ENCODE peak calls at places on chromosomes 2 and 18, in six cellular contexts. One of them, this sample, is unnamed.

GRCh38 chr2:14552818-14553217 is 79.7 kb upstream of the LRATD1 start:
- DNase-seq in stimulated activated CD8-positive, alpha-beta memory T cell treated with anti-CD3 and anti-CD28 coated beads, Interleukin-15, amount 100 ng/mL, for 24 hours: no peak
- DNase-seq in EL: no peak
- DNase-seq in activated T-cell treated with anti-CD3 and anti-CD28 coated beads for 4 hours: no peak
- DNase-seq in posterior cingulate gyrus: no peak
- DNase-seq in G401: no peak
- DNase-seq in this sample: no peak

GRCh38 chr2:42961385-42961800 is 169.0 kb upstream of the HAAO start:
- DNase-seq in stimulated activated CD8-positive, alpha-beta memory T cell treated with anti-CD3 and anti-CD28 coated beads, Interleukin-15, amount 100 ng/mL, for 24 hours: no peak
- DNase-seq in posterior cingulate gyrus: no peak
- DNase-seq in activated T-cell treated with anti-CD3 and anti-CD28 coated beads for 4 hours: no peak
- DNase-seq in EL: no peak
- DNase-seq in G401: no peak
- DNase-seq in this sample: no peak

GRCh38 chr2:119481501-119482455 is 42.5 kb downstream of the SCTR start:
- DNase-seq in stimulated activated CD8-positive, alpha-beta memory T cell treated with anti-CD3 and anti-CD28 coated beads, Interleukin-15, amount 100 ng/mL, for 24 hours: no peak
- DNase-seq in posterior cingulate gyrus: no peak
- DNase-seq in G401: no peak
- DNase-seq in EL: no peak
- DNase-seq in activated T-cell treated with anti-CD3 and anti-CD28 coated beads for 4 hours: no peak
- DNase-seq in this sample: no peak

GRCh38 chr2:18284331-18284730 is 276.1 kb downstream of the RDH14 start:
- DNase-seq in posterior cingulate gyrus: no peak
- DNase-seq in EL: no peak
- DNase-seq in G401: no peak
- DNase-seq in activated T-cell treated with anti-CD3 and anti-CD28 coated beads for 4 hours: no peak
- DNase-seq in stimulated activated CD8-positive, alpha-beta memory T cell treated with anti-CD3 and anti-CD28 coated beads, Interleukin-15, amount 100 ng/mL, for 24 hours: no peak
- DNase-seq in this sample: no peak

GRCh38 chr2:88671786-88672427 is 19.6 kb upstream of the RPIA start:
- DNase-seq in activated T-cell treated with anti-CD3 and anti-CD28 coated beads for 4 hours: no peak
- DNase-seq in G401: peak; percentile 71
- DNase-seq in stimulated activated CD8-positive, alpha-beta memory T cell treated with anti-CD3 and anti-CD28 coated beads, Interleukin-15, amount 100 ng/mL, for 24 hours: no peak
- DNase-seq in EL: peak; percentile 65
- DNase-seq in posterior cingulate gyrus: no peak
- DNase-seq in this sample: no peak

GRCh38 chr18:79868811-79869541 is 71.2 kb downstream of the KCNG2 start:
- DNase-seq in EL: no peak
- DNase-seq in posterior cingulate gyrus: no peak
- DNase-seq in activated T-cell treated with anti-CD3 and anti-CD28 coated beads for 4 hours: no peak
- DNase-seq in G401: no peak
- DNase-seq in stimulated activated CD8-positive, alpha-beta memory T cell treated with anti-CD3 and anti-CD28 coated beads, Interleukin-15, amount 100 ng/mL, for 24 hours: no peak
- DNase-seq in this sample: no peak

GRCh38 chr2:166411473-166412230 is 35.9 kb upstream of the SCN9A start:
- DNase-seq in posterior cingulate gyrus: no peak
- DNase-seq in stimulated activated CD8-positive, alpha-beta memory T cell treated with anti-CD3 and anti-CD28 coated beads, Interleukin-15, amount 100 ng/mL, for 24 hours: no peak
- DNase-seq in activated T-cell treated with anti-CD3 and anti-CD28 coated beads for 4 hours: no peak
- DNase-seq in G401: no peak
- DNase-seq in EL: peak; percentile 69
- DNase-seq in this sample: no peak

GRCh38 chr2:156401863-156402262 is 34.3 kb upstream of the GPD2 start:
- DNase-seq in posterior cingulate gyrus: no peak
- DNase-seq in activated T-cell treated with anti-CD3 and anti-CD28 coated beads for 4 hours: no peak
- DNase-seq in stimulated activated CD8-positive, alpha-beta memory T cell treated with anti-CD3 and anti-CD28 coated beads, Interleukin-15, amount 100 ng/mL, for 24 hours: no peak
- DNase-seq in G401: peak; percentile 40
- DNase-seq in EL: no peak
- DNase-seq in this sample: no peak

GRCh38 chr18:7871560-7872456 is 304.7 kb downstream of the PTPRM start:
- DNase-seq in stimulated activated CD8-positive, alpha-beta memory T cell treated with anti-CD3 and anti-CD28 coated beads, Interleukin-15, amount 100 ng/mL, for 24 hours: no peak
- DNase-seq in EL: no peak
- DNase-seq in activated T-cell treated with anti-CD3 and anti-CD28 coated beads for 4 hours: no peak
- DNase-seq in posterior cingulate gyrus: no peak
- DNase-seq in G401: no peak
- DNase-seq in this sample: no peak

GRCh38 chr2:219142329-219142728 is 18.3 kb downstream of the NHEJ1 start:
- DNase-seq in EL: peak; percentile 95
- DNase-seq in posterior cingulate gyrus: no peak
- DNase-seq in activated T-cell treated with anti-CD3 and anti-CD28 coated beads for 4 hours: no peak
- DNase-seq in G401: no peak
- DNase-seq in stimulated activated CD8-positive, alpha-beta memory T cell treated with anti-CD3 and anti-CD28 coated beads, Interleukin-15, amount 100 ng/mL, for 24 hours: no peak
- DNase-seq in this sample: no peak

GRCh38 chr2:61726456-61727209 is 127.2 kb downstream of the FAM161A start:
- DNase-seq in G401: no peak
- DNase-seq in activated T-cell treated with anti-CD3 and anti-CD28 coated beads for 4 hours: no peak
- DNase-seq in stimulated activated CD8-positive, alpha-beta memory T cell treated with anti-CD3 and anti-CD28 coated beads, Interleukin-15, amount 100 ng/mL, for 24 hours: no peak
- DNase-seq in EL: no peak
- DNase-seq in posterior cingulate gyrus: no peak
- DNase-seq in this sample: no peak

GRCh38 chr2:86174445-86174844 is 20.8 kb downstream of the IMMT start:
- DNase-seq in posterior cingulate gyrus: no peak
- DNase-seq in G401: no peak
- DNase-seq in activated T-cell treated with anti-CD3 and anti-CD28 coated beads for 4 hours: no peak
- DNase-seq in stimulated activated CD8-positive, alpha-beta memory T cell treated with anti-CD3 and anti-CD28 coated beads, Interleukin-15, amount 100 ng/mL, for 24 hours: no peak
- DNase-seq in EL: no peak
- DNase-seq in this sample: no peak

GRCh38 chr18:11987527-11987926 is 6.2 kb downstream of the IMPA2 start:
- DNase-seq in G401: no peak
- DNase-seq in activated T-cell treated with anti-CD3 and anti-CD28 coated beads for 4 hours: no peak
- DNase-seq in stimulated activated CD8-positive, alpha-beta memory T cell treated with anti-CD3 and anti-CD28 coated beads, Interleukin-15, amount 100 ng/mL, for 24 hours: no peak
- DNase-seq in posterior cingulate gyrus: no peak
- DNase-seq in EL: no peak
- DNase-seq in this sample: no peak

GRCh38 chr2:238096311-238097011 is 3.7 kb upstream of the ESPNL start:
- DNase-seq in posterior cingulate gyrus: no peak
- DNase-seq in G401: peak; percentile 99
- DNase-seq in EL: no peak
- DNase-seq in stimulated activated CD8-positive, alpha-beta memory T cell treated with anti-CD3 and anti-CD28 coated beads, Interleukin-15, amount 100 ng/mL, for 24 hours: no peak
- DNase-seq in activated T-cell treated with anti-CD3 and anti-CD28 coated beads for 4 hours: no peak
- DNase-seq in this sample: no peak

GRCh38 chr2:240502059-240502429 is 55.7 kb downstream of the ANKMY1 start:
- DNase-seq in posterior cingulate gyrus: no peak
- DNase-seq in EL: no peak
- DNase-seq in activated T-cell treated with anti-CD3 and anti-CD28 coated beads for 4 hours: no peak
- DNase-seq in stimulated activated CD8-positive, alpha-beta memory T cell treated with anti-CD3 and anti-CD28 coated beads, Interleukin-15, amount 100 ng/mL, for 24 hours: no peak
- DNase-seq in G401: no peak
- DNase-seq in this sample: no peak

GRCh38 chr2:202299712-202300111 is 34.1 kb downstream of the NOP58 start:
- DNase-seq in stimulated activated CD8-positive, alpha-beta memory T cell treated with anti-CD3 and anti-CD28 coated beads, Interleukin-15, amount 100 ng/mL, for 24 hours: no peak
- DNase-seq in EL: no peak
- DNase-seq in activated T-cell treated with anti-CD3 and anti-CD28 coated beads for 4 hours: no peak
- DNase-seq in posterior cingulate gyrus: no peak
- DNase-seq in G401: no peak
- DNase-seq in this sample: no peak

GRCh38 chr2:54457326-54458023 is 1.3 kb downstream of the SPTBN1 start:
- DNase-seq in activated T-cell treated with anti-CD3 and anti-CD28 coated beads for 4 hours: no peak
- DNase-seq in posterior cingulate gyrus: peak; percentile 19
- DNase-seq in stimulated activated CD8-positive, alpha-beta memory T cell treated with anti-CD3 and anti-CD28 coated beads, Interleukin-15, amount 100 ng/mL, for 24 hours: no peak
- DNase-seq in G401: peak; percentile 70
- DNase-seq in EL: peak; percentile 50
- DNase-seq in this sample: no peak

GRCh38 chr2:111534816-111535803 is 348.9 kb downstream of the ANAPC1 start:
- DNase-seq in EL: peak; percentile 66
- DNase-seq in posterior cingulate gyrus: no peak
- DNase-seq in stimulated activated CD8-positive, alpha-beta memory T cell treated with anti-CD3 and anti-CD28 coated beads, Interleukin-15, amount 100 ng/mL, for 24 hours: no peak
- DNase-seq in activated T-cell treated with anti-CD3 and anti-CD28 coated beads for 4 hours: no peak
- DNase-seq in G401: no peak
- DNase-seq in this sample: no peak

GRCh38 chr18:48263913-48264506 is 145.2 kb downstream of the ZBTB7C start:
- DNase-seq in EL: no peak
- DNase-seq in posterior cingulate gyrus: no peak
- DNase-seq in G401: no peak
- DNase-seq in activated T-cell treated with anti-CD3 and anti-CD28 coated beads for 4 hours: no peak
- DNase-seq in stimulated activated CD8-positive, alpha-beta memory T cell treated with anti-CD3 and anti-CD28 coated beads, Interleukin-15, amount 100 ng/mL, for 24 hours: no peak
- DNase-seq in this sample: no peak

GRCh38 chr18:23641937-23642666 is 20.6 kb downstream of the ANKRD29 start:
- DNase-seq in activated T-cell treated with anti-CD3 and anti-CD28 coated beads for 4 hours: no peak
- DNase-seq in stimulated activated CD8-positive, alpha-beta memory T cell treated with anti-CD3 and anti-CD28 coated beads, Interleukin-15, amount 100 ng/mL, for 24 hours: no peak
- DNase-seq in EL: no peak
- DNase-seq in posterior cingulate gyrus: no peak
- DNase-seq in G401: no peak
- DNase-seq in this sample: no peak

GRCh38 chr2:236403811-236404210 is 139.6 kb upstream of the ASB18 start:
- DNase-seq in stimulated activated CD8-positive, alpha-beta memory T cell treated with anti-CD3 and anti-CD28 coated beads, Interleukin-15, amount 100 ng/mL, for 24 hours: no peak
- DNase-seq in posterior cingulate gyrus: no peak
- DNase-seq in EL: no peak
- DNase-seq in activated T-cell treated with anti-CD3 and anti-CD28 coated beads for 4 hours: no peak
- DNase-seq in G401: no peak
- DNase-seq in this sample: no peak

GRCh38 chr2:8803658-8804379 is 33.6 kb downstream of the KIDINS220 start:
- DNase-seq in EL: peak; percentile 84
- DNase-seq in G401: peak; percentile 34
- DNase-seq in stimulated activated CD8-positive, alpha-beta memory T cell treated with anti-CD3 and anti-CD28 coated beads, Interleukin-15, amount 100 ng/mL, for 24 hours: no peak
- DNase-seq in activated T-cell treated with anti-CD3 and anti-CD28 coated beads for 4 hours: no peak
- DNase-seq in posterior cingulate gyrus: no peak
- DNase-seq in this sample: no peak

GRCh38 chr18:8756571-8756970 is 51.2 kb downstream of the MTCL1 start:
- DNase-seq in G401: no peak
- DNase-seq in posterior cingulate gyrus: no peak
- DNase-seq in EL: no peak
- DNase-seq in activated T-cell treated with anti-CD3 and anti-CD28 coated beads for 4 hours: no peak
- DNase-seq in stimulated activated CD8-positive, alpha-beta memory T cell treated with anti-CD3 and anti-CD28 coated beads, Interleukin-15, amount 100 ng/mL, for 24 hours: no peak
- DNase-seq in this sample: no peak

GRCh38 chr18:57749604-57749970 is 53.5 kb downstream of the ATP8B1 start:
- DNase-seq in posterior cingulate gyrus: no peak
- DNase-seq in stimulated activated CD8-positive, alpha-beta memory T cell treated with anti-CD3 and anti-CD28 coated beads, Interleukin-15, amount 100 ng/mL, for 24 hours: no peak
- DNase-seq in EL: no peak
- DNase-seq in G401: no peak
- DNase-seq in activated T-cell treated with anti-CD3 and anti-CD28 coated beads for 4 hours: no peak
- DNase-seq in this sample: no peak

GRCh38 chr2:9311488-9311887 is 104.9 kb downstream of the ASAP2 start:
- DNase-seq in G401: peak; percentile 92
- DNase-seq in activated T-cell treated with anti-CD3 and anti-CD28 coated beads for 4 hours: no peak
- DNase-seq in EL: peak; percentile 89
- DNase-seq in stimulated activated CD8-positive, alpha-beta memory T cell treated with anti-CD3 and anti-CD28 coated beads, Interleukin-15, amount 100 ng/mL, for 24 hours: no peak
- DNase-seq in posterior cingulate gyrus: no peak
- DNase-seq in this sample: no peak

GRCh38 chr2:111624401-111625156 is 259.4 kb downstream of the ANAPC1 start:
- DNase-seq in stimulated activated CD8-positive, alpha-beta memory T cell treated with anti-CD3 and anti-CD28 coated beads, Interleukin-15, amount 100 ng/mL, for 24 hours: no peak
- DNase-seq in EL: peak; percentile 50
- DNase-seq in posterior cingulate gyrus: no peak
- DNase-seq in G401: no peak
- DNase-seq in activated T-cell treated with anti-CD3 and anti-CD28 coated beads for 4 hours: no peak
- DNase-seq in this sample: no peak

GRCh38 chr2:115443550-115444185 is 1001.2 kb downstream of the DPP10 start:
- DNase-seq in stimulated activated CD8-positive, alpha-beta memory T cell treated with anti-CD3 and anti-CD28 coated beads, Interleukin-15, amount 100 ng/mL, for 24 hours: no peak
- DNase-seq in activated T-cell treated with anti-CD3 and anti-CD28 coated beads for 4 hours: no peak
- DNase-seq in EL: no peak
- DNase-seq in posterior cingulate gyrus: no peak
- DNase-seq in G401: no peak
- DNase-seq in this sample: no peak

GRCh38 chr2:20623241-20623640 is 27.7 kb downstream of the HS1BP3 start:
- DNase-seq in EL: no peak
- DNase-seq in activated T-cell treated with anti-CD3 and anti-CD28 coated beads for 4 hours: no peak
- DNase-seq in posterior cingulate gyrus: peak; percentile 5
- DNase-seq in G401: peak; percentile 63
- DNase-seq in stimulated activated CD8-positive, alpha-beta memory T cell treated with anti-CD3 and anti-CD28 coated beads, Interleukin-15, amount 100 ng/mL, for 24 hours: no peak
- DNase-seq in this sample: no peak

GRCh38 chr2:198096965-198097364 is 292.6 kb downstream of the PLCL1 start:
- DNase-seq in activated T-cell treated with anti-CD3 and anti-CD28 coated beads for 4 hours: no peak
- DNase-seq in EL: no peak
- DNase-seq in posterior cingulate gyrus: no peak
- DNase-seq in stimulated activated CD8-positive, alpha-beta memory T cell treated with anti-CD3 and anti-CD28 coated beads, Interleukin-15, amount 100 ng/mL, for 24 hours: no peak
- DNase-seq in G401: no peak
- DNase-seq in this sample: no peak